ENCODE peak calls at places on chromosomes 4 and X, in five cellular contexts. One of them, this sample, is unnamed.

GRCh38 chr4:113077611-113078010 is 28.2 kb downstream of the ANK2 start:
- DNase-seq in T-helper 1 cell: no peak
- DNase-seq in posterior vena cava: no peak
- DNase-seq in glutamatergic neuron: peak
- DNase-seq in choroid plexus epithelial cell: no peak
- DNase-seq in this sample: no peak

GRCh38 chr4:185232370-185232769 is 23.0 kb downstream of the SNX25 start:
- DNase-seq in choroid plexus epithelial cell: peak
- DNase-seq in posterior vena cava: no peak
- DNase-seq in T-helper 1 cell: no peak
- DNase-seq in glutamatergic neuron: no peak
- DNase-seq in this sample: peak

GRCh38 chr4:126956192-126956897 is 676.4 kb upstream of the INTU start:
- DNase-seq in T-helper 1 cell: no peak
- DNase-seq in choroid plexus epithelial cell: no peak
- DNase-seq in posterior vena cava: peak
- DNase-seq in glutamatergic neuron: no peak
- DNase-seq in this sample: no peak

GRCh38 chrX:132983496-132983895 is 25.1 kb upstream of the HS6ST2 start:
- DNase-seq in choroid plexus epithelial cell: no peak
- DNase-seq in T-helper 1 cell: no peak
- DNase-seq in glutamatergic neuron: no peak
- DNase-seq in posterior vena cava: no peak
- DNase-seq in this sample: no peak

GRCh38 chr4:137961051-137961438 is 281.1 kb downstream of the SLC7A11 start:
- DNase-seq in posterior vena cava: no peak
- DNase-seq in T-helper 1 cell: no peak
- DNase-seq in choroid plexus epithelial cell: peak
- DNase-seq in glutamatergic neuron: no peak
- DNase-seq in this sample: no peak

GRCh38 chr4:182405087-182405486 is 161.9 kb downstream of the TENM3 start:
- DNase-seq in choroid plexus epithelial cell: no peak
- DNase-seq in posterior vena cava: no peak
- DNase-seq in T-helper 1 cell: no peak
- DNase-seq in glutamatergic neuron: no peak
- DNase-seq in this sample: no peak

GRCh38 chr4:186159613-186160012 is 31.8 kb upstream of the CYP4V2 start:
- DNase-seq in T-helper 1 cell: no peak
- DNase-seq in posterior vena cava: no peak
- DNase-seq in choroid plexus epithelial cell: no peak
- DNase-seq in glutamatergic neuron: no peak
- DNase-seq in this sample: no peak

GRCh38 chrX:69285881-69286545 is 120.8 kb upstream of the PJA1 start:
- DNase-seq in choroid plexus epithelial cell: peak
- DNase-seq in posterior vena cava: peak
- DNase-seq in glutamatergic neuron: peak
- DNase-seq in T-helper 1 cell: peak
- DNase-seq in this sample: peak

GRCh38 chr4:45293335-45293734 is 567.0 kb upstream of the GNPDA2 start:
- DNase-seq in choroid plexus epithelial cell: no peak
- DNase-seq in T-helper 1 cell: no peak
- DNase-seq in posterior vena cava: peak
- DNase-seq in glutamatergic neuron: no peak
- DNase-seq in this sample: no peak

GRCh38 chrX:105821471-105822081 is 763 bp upstream of the NRK start:
- DNase-seq in choroid plexus epithelial cell: peak
- DNase-seq in glutamatergic neuron: peak
- DNase-seq in T-helper 1 cell: no peak
- DNase-seq in posterior vena cava: peak
- DNase-seq in this sample: no peak

This sample was measured in fibroblast of mammary gland.